ENCODE peak calls at places on chromosomes 4 and X, in ten cellular contexts. One of them, this sample, is unnamed.

GRCh38 chrX:102978594-102978993 is 41.5 kb downstream of the RAB40AL start:
- DNase-seq in A549: no peak
- DNase-seq in tibial artery: no peak
- DNase-seq in upper lobe of right lung: no peak
- DNase-seq in spleen: no peak
- DNase-seq in cardiac muscle cell: no peak
- DNase-seq in tibial nerve: no peak
- DNase-seq in pancreas: no peak
- DNase-seq in fibroblast of lung: no peak
- DNase-seq in CD8-positive, alpha-beta memory T cell: no peak
- DNase-seq in this sample: no peak

GRCh38 chr4:70746179-70746839 is 24.5 kb downstream of the RUFY3 start:
- DNase-seq in cardiac muscle cell: peak; percentile 85
- DNase-seq in tibial nerve: no peak
- DNase-seq in A549: no peak
- DNase-seq in upper lobe of right lung: peak; percentile 77
- DNase-seq in fibroblast of lung: peak; percentile 66
- DNase-seq in pancreas: no peak
- DNase-seq in spleen: no peak
- DNase-seq in CD8-positive, alpha-beta memory T cell: no peak
- DNase-seq in tibial artery: no peak
- DNase-seq in this sample: no peak

GRCh38 chrX:132023896-132024386 is 839 bp downstream of the STK26 start:
- DNase-seq in pancreas: peak; percentile 60
- DNase-seq in tibial artery: no peak
- DNase-seq in spleen: peak; percentile 87
- DNase-seq in A549: peak; percentile 12
- DNase-seq in cardiac muscle cell: no peak
- DNase-seq in CD8-positive, alpha-beta memory T cell: peak; percentile 66
- DNase-seq in fibroblast of lung: no peak
- DNase-seq in upper lobe of right lung: peak; percentile 69
- DNase-seq in tibial nerve: no peak
- DNase-seq in this sample: peak; percentile 29

GRCh38 chr4:103786014-103786413 is 66.2 kb upstream of the TACR3 start:
- DNase-seq in fibroblast of lung: peak; percentile 0
- DNase-seq in tibial artery: no peak
- DNase-seq in CD8-positive, alpha-beta memory T cell: no peak
- DNase-seq in pancreas: no peak
- DNase-seq in spleen: no peak
- DNase-seq in cardiac muscle cell: peak; percentile 26
- DNase-seq in A549: peak; percentile 53
- DNase-seq in upper lobe of right lung: no peak
- DNase-seq in tibial nerve: no peak
- DNase-seq in this sample: no peak

GRCh38 chr4:41878170-41878941 is 56.9 kb upstream of the TMEM33 start:
- DNase-seq in spleen: peak; percentile 62
- DNase-seq in CD8-positive, alpha-beta memory T cell: no peak
- DNase-seq in pancreas: no peak
- DNase-seq in A549: no peak
- DNase-seq in cardiac muscle cell: no peak
- DNase-seq in upper lobe of right lung: no peak
- DNase-seq in tibial nerve: no peak
- DNase-seq in fibroblast of lung: no peak
- DNase-seq in tibial artery: no peak
- DNase-seq in this sample: no peak

GRCh38 chr4:181536196-181536746 is 706.9 kb upstream of the TENM3 start:
- DNase-seq in upper lobe of right lung: no peak
- DNase-seq in CD8-positive, alpha-beta memory T cell: no peak
- DNase-seq in cardiac muscle cell: no peak
- DNase-seq in fibroblast of lung: no peak
- DNase-seq in tibial nerve: no peak
- DNase-seq in A549: no peak
- DNase-seq in spleen: no peak
- DNase-seq in tibial artery: no peak
- DNase-seq in pancreas: no peak
- DNase-seq in this sample: no peak

GRCh38 chr4:175540151-175540550 is 271.9 kb downstream of the GPM6A start:
- DNase-seq in upper lobe of right lung: no peak
- DNase-seq in pancreas: no peak
- DNase-seq in fibroblast of lung: no peak
- DNase-seq in CD8-positive, alpha-beta memory T cell: no peak
- DNase-seq in cardiac muscle cell: no peak
- DNase-seq in tibial artery: no peak
- DNase-seq in A549: no peak
- DNase-seq in spleen: no peak
- DNase-seq in tibial nerve: no peak
- DNase-seq in this sample: no peak

GRCh38 chrX:136767104-136767941 is 13.4 kb downstream of the ARHGEF6 start:
- DNase-seq in pancreas: peak; percentile 82
- DNase-seq in upper lobe of right lung: peak; percentile 80
- DNase-seq in tibial artery: peak; percentile 82
- DNase-seq in tibial nerve: no peak
- DNase-seq in cardiac muscle cell: peak; percentile 67
- DNase-seq in CD8-positive, alpha-beta memory T cell: peak; percentile 62
- DNase-seq in spleen: peak; percentile 93
- DNase-seq in fibroblast of lung: peak; percentile 60
- DNase-seq in A549: peak; percentile 36
- DNase-seq in this sample: no peak

GRCh38 chr4:101418055-101418454 is 70.7 kb upstream of the PPP3CA start:
- DNase-seq in pancreas: no peak
- DNase-seq in tibial artery: no peak
- DNase-seq in upper lobe of right lung: no peak
- DNase-seq in cardiac muscle cell: peak; percentile 38
- DNase-seq in fibroblast of lung: no peak
- DNase-seq in tibial nerve: no peak
- DNase-seq in CD8-positive, alpha-beta memory T cell: peak; percentile 80
- DNase-seq in spleen: peak; percentile 75
- DNase-seq in A549: no peak
- DNase-seq in this sample: no peak

GRCh38 chr4:152161676-152162330 is 374.1 kb downstream of the FBXW7 start:
- DNase-seq in CD8-positive, alpha-beta memory T cell: no peak
- DNase-seq in cardiac muscle cell: no peak
- DNase-seq in fibroblast of lung: no peak
- DNase-seq in A549: no peak
- DNase-seq in tibial artery: no peak
- DNase-seq in tibial nerve: no peak
- DNase-seq in pancreas: no peak
- DNase-seq in spleen: no peak
- DNase-seq in upper lobe of right lung: no peak
- DNase-seq in this sample: no peak

GRCh38 chr4:121688261-121688660 is 8.5 kb downstream of the ANXA5 start:
- DNase-seq in A549: no peak
- DNase-seq in tibial nerve: no peak
- DNase-seq in upper lobe of right lung: no peak
- DNase-seq in spleen: no peak
- DNase-seq in pancreas: no peak
- DNase-seq in fibroblast of lung: no peak
- DNase-seq in CD8-positive, alpha-beta memory T cell: no peak
- DNase-seq in cardiac muscle cell: no peak
- DNase-seq in tibial artery: no peak
- DNase-seq in this sample: no peak

GRCh38 chr4:121692261-121692660 is 4.5 kb downstream of the ANXA5 start:
- DNase-seq in spleen: no peak
- DNase-seq in CD8-positive, alpha-beta memory T cell: no peak
- DNase-seq in fibroblast of lung: no peak
- DNase-seq in pancreas: no peak
- DNase-seq in upper lobe of right lung: no peak
- DNase-seq in A549: no peak
- DNase-seq in cardiac muscle cell: no peak
- DNase-seq in tibial artery: no peak
- DNase-seq in tibial nerve: no peak
- DNase-seq in this sample: no peak

GRCh38 chr4:121688696-121689095 is 8.1 kb downstream of the ANXA5 start:
- DNase-seq in A549: no peak
- DNase-seq in tibial nerve: no peak
- DNase-seq in spleen: no peak
- DNase-seq in tibial artery: no peak
- DNase-seq in pancreas: no peak
- DNase-seq in upper lobe of right lung: no peak
- DNase-seq in cardiac muscle cell: no peak
- DNase-seq in CD8-positive, alpha-beta memory T cell: no peak
- DNase-seq in fibroblast of lung: no peak
- DNase-seq in this sample: no peak

GRCh38 chr4:121693450-121693849 is 3.3 kb downstream of the ANXA5 start:
- DNase-seq in tibial nerve: no peak
- DNase-seq in cardiac muscle cell: no peak
- DNase-seq in spleen: no peak
- DNase-seq in pancreas: no peak
- DNase-seq in tibial artery: no peak
- DNase-seq in A549: no peak
- DNase-seq in CD8-positive, alpha-beta memory T cell: no peak
- DNase-seq in upper lobe of right lung: no peak
- DNase-seq in fibroblast of lung: no peak
- DNase-seq in this sample: no peak

DNA sequence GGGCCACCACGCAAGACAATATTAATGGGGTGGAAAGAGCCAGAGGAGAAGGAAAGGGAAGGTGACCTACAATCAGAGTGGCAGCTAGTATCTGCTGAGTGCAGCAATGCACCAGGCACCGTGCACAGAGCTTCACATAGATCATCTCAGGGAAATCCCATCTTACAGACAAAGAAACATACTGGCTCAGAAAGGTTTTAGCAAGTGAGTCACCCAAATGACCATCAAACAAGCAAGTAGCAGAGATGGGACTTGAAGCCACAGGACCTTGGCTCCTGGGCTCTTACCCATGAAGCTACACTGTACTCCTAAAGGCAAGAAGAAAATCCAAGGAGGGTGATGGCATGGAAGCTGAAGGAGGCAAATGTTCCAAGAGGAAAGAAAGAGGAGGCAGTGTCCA is 6.8 kb downstream of the ANXA5 start:
- DNase-seq in upper lobe of right lung: no peak
- DNase-seq in A549: no peak
- DNase-seq in cardiac muscle cell: peak; percentile 39
- DNase-seq in pancreas: no peak
- DNase-seq in fibroblast of lung: peak; percentile 43
- DNase-seq in spleen: no peak
- DNase-seq in CD8-positive, alpha-beta memory T cell: no peak
- DNase-seq in tibial nerve: no peak
- DNase-seq in tibial artery: no peak
- DNase-seq in this sample: no peak
- H3K27ac ChIP-seq in upper lobe of right lung: peak overlapping the region; percentile 32
- H3K27ac ChIP-seq in A549: peak overlapping the region; percentile 79
- H3K27ac ChIP-seq in cardiac muscle cell: no peak overlapping the region
- H3K27ac ChIP-seq in pancreas: no peak overlapping the region
- H3K27ac ChIP-seq in fibroblast of lung: peak overlapping the region; percentile 95
- H3K27ac ChIP-seq in spleen: no peak overlapping the region
- H3K27ac ChIP-seq in CD8-positive, alpha-beta memory T cell: no peak overlapping the region
- H3K27ac ChIP-seq in tibial nerve: peak overlapping the region; percentile 82
- H3K27ac ChIP-seq in tibial artery: peak overlapping the region; percentile 71
- H3K27ac ChIP-seq in this sample: peak overlapping the region; percentile 97

DNA sequence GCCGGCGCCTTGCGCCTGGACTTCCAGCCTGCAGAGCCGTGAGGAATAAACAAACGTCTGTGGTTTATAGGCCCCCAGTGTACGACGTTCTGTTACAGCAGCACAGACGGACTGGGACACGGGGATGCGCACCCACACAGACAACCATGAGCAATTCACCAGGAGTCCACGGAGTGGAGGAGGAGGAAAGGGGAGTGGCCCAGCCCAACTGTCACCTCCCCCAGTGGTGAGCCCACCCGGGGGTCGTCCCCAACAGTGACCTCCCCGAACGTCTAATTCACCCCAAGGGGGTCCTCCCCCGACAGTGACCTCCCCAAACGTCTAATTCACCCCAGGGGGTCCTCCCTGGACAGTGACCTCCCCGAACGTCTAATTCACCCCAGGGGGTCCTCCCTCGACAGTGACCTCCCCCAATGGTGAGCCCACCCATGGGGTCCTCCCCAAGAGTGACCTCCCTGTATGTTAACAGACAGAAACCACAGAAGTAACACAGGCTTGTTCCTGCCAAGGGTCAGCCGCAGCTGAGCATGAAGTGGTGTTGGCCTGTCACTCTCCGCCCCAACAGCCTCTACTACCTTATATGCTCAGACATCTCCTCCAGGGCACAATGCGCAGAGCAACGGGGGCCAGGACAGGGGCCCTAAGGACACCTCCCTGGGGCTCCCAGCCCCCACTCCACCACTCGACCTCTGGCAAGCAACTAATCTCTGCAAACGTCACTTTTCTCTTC is 6.2 kb downstream of the GAK start:
- DNase-seq in CD8-positive, alpha-beta memory T cell: no peak
- DNase-seq in fibroblast of lung: no peak
- DNase-seq in upper lobe of right lung: peak; percentile 55
- DNase-seq in tibial nerve: no peak
- DNase-seq in tibial artery: peak; percentile 33
- DNase-seq in spleen: peak; percentile 68
- DNase-seq in pancreas: peak; percentile 33
- DNase-seq in A549: no peak
- DNase-seq in cardiac muscle cell: no peak
- DNase-seq in this sample: no peak
- H3K27ac ChIP-seq in CD8-positive, alpha-beta memory T cell: no peak overlapping the region
- H3K27ac ChIP-seq in fibroblast of lung: no peak overlapping the region
- H3K27ac ChIP-seq in upper lobe of right lung: no peak overlapping the region
- H3K27ac ChIP-seq in tibial nerve: no peak overlapping the region
- H3K27ac ChIP-seq in tibial artery: no peak overlapping the region
- H3K27ac ChIP-seq in spleen: no peak overlapping the region
- H3K27ac ChIP-seq in pancreas: no peak overlapping the region
- H3K27ac ChIP-seq in A549: no peak overlapping the region
- H3K27ac ChIP-seq in cardiac muscle cell: no peak overlapping the region
- H3K27ac ChIP-seq in this sample: no peak overlapping the region

DNA sequence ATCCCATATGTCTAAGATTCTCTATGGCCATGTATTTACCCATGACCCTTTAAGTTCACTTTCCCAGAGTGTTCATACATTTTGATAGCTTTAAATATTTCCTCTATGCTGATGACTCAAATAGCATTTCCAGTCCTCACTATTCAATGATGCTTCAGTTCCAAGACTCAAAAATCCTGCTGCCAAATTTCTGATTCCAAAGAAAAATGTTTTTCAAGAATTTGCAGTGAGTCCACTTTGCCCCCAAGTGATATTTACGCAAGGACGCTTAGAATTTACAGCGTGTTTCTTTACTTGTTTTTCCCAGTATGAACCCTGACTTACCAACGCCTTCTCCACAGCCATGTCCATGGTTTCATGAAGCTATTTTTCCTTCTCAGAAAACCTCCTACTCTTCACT is 127.9 kb upstream of the PCDH18 start:
- DNase-seq in cardiac muscle cell: no peak
- DNase-seq in CD8-positive, alpha-beta memory T cell: no peak
- DNase-seq in spleen: no peak
- DNase-seq in upper lobe of right lung: no peak
- DNase-seq in fibroblast of lung: peak; percentile 39
- DNase-seq in A549: no peak
- DNase-seq in tibial nerve: no peak
- DNase-seq in tibial artery: no peak
- DNase-seq in pancreas: no peak
- DNase-seq in this sample: no peak
- H3K27ac ChIP-seq in cardiac muscle cell: no peak overlapping the region
- H3K27ac ChIP-seq in CD8-positive, alpha-beta memory T cell: no peak overlapping the region
- H3K27ac ChIP-seq in spleen: no peak overlapping the region
- H3K27ac ChIP-seq in upper lobe of right lung: no peak overlapping the region
- H3K27ac ChIP-seq in fibroblast of lung: no peak overlapping the region
- H3K27ac ChIP-seq in A549: no peak overlapping the region
- H3K27ac ChIP-seq in tibial nerve: peak overlapping the region; percentile 52
- H3K27ac ChIP-seq in tibial artery: peak overlapping the region; percentile 65
- H3K27ac ChIP-seq in pancreas: no peak overlapping the region
- H3K27ac ChIP-seq in this sample: no peak overlapping the region

DNA sequence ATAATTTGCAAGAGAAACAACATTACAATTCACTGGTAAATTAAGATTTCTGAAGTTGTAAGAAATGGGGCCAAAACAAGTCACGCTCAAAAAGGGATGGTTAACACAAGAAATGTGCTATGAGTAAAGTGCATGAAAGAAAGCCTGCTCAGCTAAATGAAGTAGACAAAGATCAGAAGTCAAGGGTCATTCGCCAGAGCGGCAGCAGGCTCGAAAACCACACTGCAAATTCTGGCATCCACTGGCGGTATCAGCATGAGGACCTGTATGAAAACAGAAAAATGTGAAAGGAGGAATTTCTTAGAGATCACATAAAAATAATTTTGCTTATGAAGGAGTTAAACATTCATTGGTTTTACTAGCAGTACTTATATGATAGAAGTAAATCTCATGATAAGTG is 49.6 kb downstream of the FBXL5 start:
- DNase-seq in spleen: no peak
- DNase-seq in tibial artery: no peak
- DNase-seq in fibroblast of lung: no peak
- DNase-seq in pancreas: no peak
- DNase-seq in upper lobe of right lung: no peak
- DNase-seq in A549: no peak
- DNase-seq in cardiac muscle cell: no peak
- DNase-seq in CD8-positive, alpha-beta memory T cell: no peak
- DNase-seq in tibial nerve: no peak
- DNase-seq in this sample: no peak
- H3K27ac ChIP-seq in spleen: no peak overlapping the region
- H3K27ac ChIP-seq in tibial artery: no peak overlapping the region
- H3K27ac ChIP-seq in fibroblast of lung: no peak overlapping the region
- H3K27ac ChIP-seq in pancreas: no peak overlapping the region
- H3K27ac ChIP-seq in upper lobe of right lung: no peak overlapping the region
- H3K27ac ChIP-seq in A549: no peak overlapping the region
- H3K27ac ChIP-seq in cardiac muscle cell: no peak overlapping the region
- H3K27ac ChIP-seq in CD8-positive, alpha-beta memory T cell: no peak overlapping the region
- H3K27ac ChIP-seq in tibial nerve: no peak overlapping the region
- H3K27ac ChIP-seq in this sample: no peak overlapping the region